ENCODE peak calls at places on chromosomes 16 and 17, in six cellular contexts. One of them, this sample, is unnamed.
A peak's percentile ranks its signal among the peaks of the same experiment; 100 is the strongest.

GRCh38 chr17:81200695-81201580 is 21.8 kb downstream of the CEP131 start:
- DNase-seq in thyroid gland: peak; percentile 23
- DNase-seq in heart left ventricle: peak; percentile 46
- DNase-seq in OCI-LY7: peak; percentile 75
- DNase-seq in Peyer's patch: peak; percentile 71
- DNase-seq in suprapubic skin: no peak
- DNase-seq in this sample: peak; percentile 54

GRCh38 chr16:50021509-50021908 is 3.5 kb upstream of the CNEP1R1 start:
- DNase-seq in thyroid gland: no peak
- DNase-seq in heart left ventricle: no peak
- DNase-seq in OCI-LY7: peak; percentile 25
- DNase-seq in Peyer's patch: no peak
- DNase-seq in suprapubic skin: no peak
- DNase-seq in this sample: peak; percentile 3

GRCh38 chr16:13996778-13997288 is 74.3 kb upstream of the MRTFB start:
- DNase-seq in thyroid gland: no peak
- DNase-seq in heart left ventricle: no peak
- DNase-seq in OCI-LY7: no peak
- DNase-seq in Peyer's patch: no peak
- DNase-seq in suprapubic skin: peak; percentile 47
- DNase-seq in this sample: no peak

GRCh38 chr16:67534420-67534819 is 5.8 kb downstream of the RIPOR1 start:
- DNase-seq in thyroid gland: no peak
- DNase-seq in heart left ventricle: no peak
- DNase-seq in OCI-LY7: no peak
- DNase-seq in Peyer's patch: no peak
- DNase-seq in suprapubic skin: no peak
- DNase-seq in this sample: no peak

GRCh38 chr17:66032082-66032712 is 159.7 kb downstream of the CEP112 start:
- DNase-seq in thyroid gland: no peak
- DNase-seq in heart left ventricle: no peak
- DNase-seq in OCI-LY7: no peak
- DNase-seq in Peyer's patch: no peak
- DNase-seq in suprapubic skin: no peak
- DNase-seq in this sample: no peak

GRCh38 chr17:42163696-42164407 is 9.1 kb upstream of the RAB5C start:
- DNase-seq in thyroid gland: no peak
- DNase-seq in heart left ventricle: no peak
- DNase-seq in OCI-LY7: no peak
- DNase-seq in Peyer's patch: no peak
- DNase-seq in suprapubic skin: no peak
- DNase-seq in this sample: no peak

GRCh38 chr16:86968866-86969265 is 348.3 kb downstream of the C16orf95 start:
- DNase-seq in thyroid gland: no peak
- DNase-seq in heart left ventricle: no peak
- DNase-seq in OCI-LY7: no peak
- DNase-seq in Peyer's patch: no peak
- DNase-seq in suprapubic skin: no peak
- DNase-seq in this sample: no peak

GRCh38 chr16:58421029-58421428 is 28.8 kb downstream of the GINS3 start:
- DNase-seq in thyroid gland: no peak
- DNase-seq in heart left ventricle: no peak
- DNase-seq in OCI-LY7: peak; percentile 76
- DNase-seq in Peyer's patch: no peak
- DNase-seq in suprapubic skin: no peak
- DNase-seq in this sample: no peak

GRCh38 chr17:72151565-72152391 is 31.0 kb downstream of the SOX9 start:
- DNase-seq in thyroid gland: peak; percentile 90
- DNase-seq in heart left ventricle: peak; percentile 58
- DNase-seq in OCI-LY7: no peak
- DNase-seq in Peyer's patch: no peak
- DNase-seq in suprapubic skin: no peak
- DNase-seq in this sample: peak; percentile 40

GRCh38 chr16:68229431-68230175 is 6.3 kb downstream of the ESRP2 start:
- DNase-seq in thyroid gland: peak; percentile 43
- DNase-seq in heart left ventricle: no peak
- DNase-seq in OCI-LY7: peak; percentile 71
- DNase-seq in Peyer's patch: peak; percentile 71
- DNase-seq in suprapubic skin: peak; percentile 64
- DNase-seq in this sample: peak; percentile 23

GRCh38 chr16:65757064-65757463 is 609.4 kb upstream of the CDH5 start:
- DNase-seq in thyroid gland: no peak
- DNase-seq in heart left ventricle: no peak
- DNase-seq in OCI-LY7: no peak
- DNase-seq in Peyer's patch: no peak
- DNase-seq in suprapubic skin: no peak
- DNase-seq in this sample: no peak

GRCh38 chr17:28897769-28898259 is 281 bp upstream of the FLOT2 start:
- DNase-seq in thyroid gland: no peak
- DNase-seq in heart left ventricle: no peak
- DNase-seq in OCI-LY7: no peak
- DNase-seq in Peyer's patch: no peak
- DNase-seq in suprapubic skin: no peak
- DNase-seq in this sample: no peak

GRCh38 chr17:59165933-59166342 is 10.4 kb downstream of the PRR11 start:
- DNase-seq in thyroid gland: peak; percentile 79
- DNase-seq in heart left ventricle: no peak
- DNase-seq in OCI-LY7: peak; percentile 55
- DNase-seq in Peyer's patch: peak; percentile 72
- DNase-seq in suprapubic skin: peak; percentile 71
- DNase-seq in this sample: peak; percentile 28

GRCh38 chr16:86477642-86478041 is 32.7 kb upstream of the FOXF1 start:
- DNase-seq in thyroid gland: no peak
- DNase-seq in heart left ventricle: no peak
- DNase-seq in OCI-LY7: no peak
- DNase-seq in Peyer's patch: no peak
- DNase-seq in suprapubic skin: no peak
- DNase-seq in this sample: no peak

GRCh38 chr16:49698416-49698815 is 157.5 kb downstream of the ZNF423 start:
- DNase-seq in thyroid gland: no peak
- DNase-seq in heart left ventricle: no peak
- DNase-seq in OCI-LY7: no peak
- DNase-seq in Peyer's patch: no peak
- DNase-seq in suprapubic skin: no peak
- DNase-seq in this sample: no peak

GRCh38 chr17:8176197-8176940 is at the start of gene TMEM107:
- DNase-seq in thyroid gland: peak; percentile 85
- DNase-seq in heart left ventricle: peak; percentile 90
- DNase-seq in OCI-LY7: peak; percentile 91
- DNase-seq in Peyer's patch: peak; percentile 96
- DNase-seq in suprapubic skin: peak; percentile 96
- DNase-seq in this sample: peak; percentile 77

GRCh38 chr16:48498761-48499600 is 111.0 kb downstream of the N4BP1 start:
- DNase-seq in thyroid gland: peak; percentile 23
- DNase-seq in heart left ventricle: no peak
- DNase-seq in OCI-LY7: no peak
- DNase-seq in Peyer's patch: peak; percentile 60
- DNase-seq in suprapubic skin: no peak
- DNase-seq in this sample: peak; percentile 43

GRCh38 chr16:9061358-9061813 is 30.1 kb upstream of the HAPSTR1 start:
- DNase-seq in thyroid gland: no peak
- DNase-seq in heart left ventricle: peak; percentile 65
- DNase-seq in OCI-LY7: peak; percentile 66
- DNase-seq in Peyer's patch: no peak
- DNase-seq in suprapubic skin: no peak
- DNase-seq in this sample: no peak

GRCh38 chr16:19502395-19503131 is 19.3 kb downstream of the GDE1 start:
- DNase-seq in thyroid gland: peak; percentile 74
- DNase-seq in heart left ventricle: peak; percentile 57
- DNase-seq in OCI-LY7: peak; percentile 73
- DNase-seq in Peyer's patch: peak; percentile 89
- DNase-seq in suprapubic skin: peak; percentile 83
- DNase-seq in this sample: peak; percentile 51

GRCh38 chr17:82013772-82014321 is 8.8 kb downstream of the CENPX start:
- DNase-seq in thyroid gland: peak; percentile 41
- DNase-seq in heart left ventricle: peak; percentile 57
- DNase-seq in OCI-LY7: no peak
- DNase-seq in Peyer's patch: no peak
- DNase-seq in suprapubic skin: no peak
- DNase-seq in this sample: no peak

GRCh38 chr17:75077490-75078096 is 10.2 kb upstream of the SLC16A5 start:
- DNase-seq in thyroid gland: peak; percentile 87
- DNase-seq in heart left ventricle: peak; percentile 87
- DNase-seq in OCI-LY7: peak; percentile 56
- DNase-seq in Peyer's patch: peak; percentile 81
- DNase-seq in suprapubic skin: no peak
- DNase-seq in this sample: no peak

GRCh38 chr17:50638851-50639767 is 4.4 kb downstream of the ABCC3 start:
- DNase-seq in thyroid gland: peak; percentile 100
- DNase-seq in heart left ventricle: peak; percentile 87
- DNase-seq in OCI-LY7: no peak
- DNase-seq in Peyer's patch: peak; percentile 94
- DNase-seq in suprapubic skin: peak; percentile 89
- DNase-seq in this sample: peak; percentile 97

GRCh38 chr17:4004517-4005295 is 40.5 kb upstream of the ATP2A3 start:
- DNase-seq in thyroid gland: peak; percentile 43
- DNase-seq in heart left ventricle: peak; percentile 57
- DNase-seq in OCI-LY7: peak; percentile 72
- DNase-seq in Peyer's patch: peak; percentile 79
- DNase-seq in suprapubic skin: peak; percentile 83
- DNase-seq in this sample: no peak

GRCh38 chr17:2101448-2102257 is 46.8 kb downstream of the HIC1 start:
- DNase-seq in thyroid gland: peak; percentile 97
- DNase-seq in heart left ventricle: peak; percentile 58
- DNase-seq in OCI-LY7: no peak
- DNase-seq in Peyer's patch: peak; percentile 95
- DNase-seq in suprapubic skin: no peak
- DNase-seq in this sample: peak; percentile 87

GRCh38 chr17:28724500-28725165 is 1.4 kb downstream of the TLCD1 start:
- DNase-seq in thyroid gland: no peak
- DNase-seq in heart left ventricle: no peak
- DNase-seq in OCI-LY7: peak; percentile 28
- DNase-seq in Peyer's patch: no peak
- DNase-seq in suprapubic skin: no peak
- DNase-seq in this sample: no peak

GRCh38 chr17:22145605-22146178 is 453.4 kb downstream of the KCNJ18 start:
- DNase-seq in thyroid gland: no peak
- DNase-seq in heart left ventricle: no peak
- DNase-seq in OCI-LY7: no peak
- DNase-seq in Peyer's patch: no peak
- DNase-seq in suprapubic skin: no peak
- DNase-seq in this sample: no peak

GRCh38 chr17:22138861-22139469 is 446.6 kb downstream of the KCNJ18 start:
- DNase-seq in thyroid gland: no peak
- DNase-seq in heart left ventricle: no peak
- DNase-seq in OCI-LY7: no peak
- DNase-seq in Peyer's patch: no peak
- DNase-seq in suprapubic skin: no peak
- DNase-seq in this sample: no peak

DNA sequence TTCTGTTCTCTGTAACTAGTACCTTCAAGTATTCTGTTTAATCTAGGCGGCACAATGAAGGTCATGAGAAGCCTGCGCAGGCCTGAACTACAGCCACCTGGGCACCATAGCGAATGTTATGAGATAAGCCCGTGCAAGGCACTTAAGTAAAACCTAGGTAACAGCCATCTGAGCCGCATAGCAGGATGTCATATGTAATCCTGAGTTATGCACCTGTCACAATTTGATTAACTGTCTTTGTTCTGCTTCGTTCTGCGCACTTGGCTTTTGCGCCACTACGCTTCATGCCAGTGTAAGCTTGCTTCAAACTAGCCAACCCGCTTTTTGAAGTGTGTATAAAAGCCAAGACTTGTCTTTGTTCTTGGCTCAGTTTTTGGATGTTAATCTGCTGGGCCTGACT is 449.8 kb downstream of the KCNJ18 start:
- DNase-seq in thyroid gland: no peak
- DNase-seq in heart left ventricle: no peak
- DNase-seq in OCI-LY7: no peak
- DNase-seq in Peyer's patch: no peak
- DNase-seq in suprapubic skin: no peak
- DNase-seq in this sample: no peak
- H3K9me3 ChIP-seq in thyroid gland: no peaks in the 10 kb centered on the region
- H3K9me3 ChIP-seq in heart left ventricle: no peaks in the 10 kb centered on the region
- H3K9me3 ChIP-seq in OCI-LY7: peaks cover 34% of the 10 kb centered on the region
- H3K9me3 ChIP-seq in Peyer's patch: no peaks in the 10 kb centered on the region
- H3K9me3 ChIP-seq in suprapubic skin: peaks cover 16% of the 10 kb centered on the region
- H3K9me3 ChIP-seq in this sample: peaks cover 46% of the 10 kb centered on the region

GRCh38 chr17:17692353-17693252 is 11.3 kb downstream of the RAI1 start:
- DNase-seq in thyroid gland: no peak
- DNase-seq in heart left ventricle: no peak
- DNase-seq in OCI-LY7: no peak
- DNase-seq in Peyer's patch: no peak
- DNase-seq in suprapubic skin: no peak
- DNase-seq in this sample: no peak
- H3K4me3 ChIP-seq in thyroid gland: no peak overlapping the region
- H3K4me3 ChIP-seq in heart left ventricle: no peak overlapping the region
- H3K4me3 ChIP-seq in OCI-LY7: peak overlapping the region; percentile 48
- H3K4me3 ChIP-seq in Peyer's patch: no peak overlapping the region
- H3K4me3 ChIP-seq in suprapubic skin: no peak overlapping the region
- H3K4me3 ChIP-seq in this sample: no peak overlapping the region

GRCh38 chr16:35370617-35371016 is 1911.2 kb downstream of the TP53TG3F start:
- DNase-seq in thyroid gland: no peak
- DNase-seq in heart left ventricle: no peak
- DNase-seq in OCI-LY7: no peak
- DNase-seq in Peyer's patch: no peak
- DNase-seq in suprapubic skin: no peak
- DNase-seq in this sample: peak; percentile 4
- H3K9me3 ChIP-seq in thyroid gland: no peaks in the 10 kb centered on the region
- H3K9me3 ChIP-seq in heart left ventricle: no peaks in the 10 kb centered on the region
- H3K9me3 ChIP-seq in OCI-LY7: peaks cover 7% of the 10 kb centered on the region
- H3K9me3 ChIP-seq in Peyer's patch: no peaks in the 10 kb centered on the region
- H3K9me3 ChIP-seq in suprapubic skin: no peaks in the 10 kb centered on the region
- H3K9me3 ChIP-seq in this sample: no peaks in the 10 kb centered on the region

GRCh38 chr17:1032391-1032790 is 35.5 kb downstream of the TIMM22 start:
- DNase-seq in thyroid gland: peak; percentile 73
- DNase-seq in heart left ventricle: no peak
- DNase-seq in OCI-LY7: no peak
- DNase-seq in Peyer's patch: no peak
- DNase-seq in suprapubic skin: no peak
- DNase-seq in this sample: no peak

GRCh38 chr17:1029912-1030656 is 33.2 kb downstream of the TIMM22 start:
- DNase-seq in thyroid gland: no peak
- DNase-seq in heart left ventricle: no peak
- DNase-seq in OCI-LY7: no peak
- DNase-seq in Peyer's patch: no peak
- DNase-seq in suprapubic skin: no peak
- DNase-seq in this sample: no peak

GRCh38 chr17:1033503-1033902 is 36.6 kb downstream of the TIMM22 start:
- DNase-seq in thyroid gland: no peak
- DNase-seq in heart left ventricle: no peak
- DNase-seq in OCI-LY7: no peak
- DNase-seq in Peyer's patch: no peak
- DNase-seq in suprapubic skin: no peak
- DNase-seq in this sample: no peak

GRCh38 chr17:1030684-1031557 is 34.0 kb downstream of the TIMM22 start:
- DNase-seq in thyroid gland: peak; percentile 32
- DNase-seq in heart left ventricle: no peak
- DNase-seq in OCI-LY7: no peak
- DNase-seq in Peyer's patch: no peak
- DNase-seq in suprapubic skin: no peak
- DNase-seq in this sample: no peak

DNA sequence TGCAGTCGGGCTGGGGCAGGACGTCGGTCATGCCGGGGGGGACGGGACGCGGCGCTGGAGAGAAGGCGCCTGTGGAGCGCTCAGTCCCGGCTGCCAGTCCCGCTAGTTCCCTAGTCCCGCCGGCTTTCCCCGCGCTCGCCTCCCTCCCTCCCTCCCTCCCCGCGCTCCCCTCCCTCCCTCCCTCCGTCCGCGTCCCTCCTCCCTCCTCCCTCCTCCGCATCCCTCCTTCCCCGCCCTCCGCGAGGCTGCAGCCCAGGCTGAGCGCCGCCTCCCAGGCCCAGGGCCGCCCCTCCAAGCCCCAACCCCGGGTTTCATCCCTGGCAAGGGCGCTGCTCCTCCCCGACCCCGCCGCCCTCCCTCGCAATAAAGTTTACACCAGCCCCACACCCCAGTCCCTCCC is 34.8 kb downstream of the TIMM22 start:
- DNase-seq in thyroid gland: peak; percentile 73
- DNase-seq in heart left ventricle: peak; percentile 83
- DNase-seq in OCI-LY7: no peak
- DNase-seq in Peyer's patch: no peak
- DNase-seq in suprapubic skin: no peak
- DNase-seq in this sample: no peak
- H3K4me3 ChIP-seq in thyroid gland: no peak overlapping the region
- H3K4me3 ChIP-seq in heart left ventricle: peak overlapping the region; percentile 57
- H3K4me3 ChIP-seq in OCI-LY7: no peak overlapping the region
- H3K4me3 ChIP-seq in Peyer's patch: peak overlapping the region; percentile 53
- H3K4me3 ChIP-seq in suprapubic skin: peak overlapping the region; percentile 43
- H3K4me3 ChIP-seq in this sample: no peak overlapping the region

This sample was measured in mammary epithelial cell.